ENCODE peak calls at places on chromosomes 6 and 20, in eight cellular contexts. T is AG10803, W is cardiac fibroblast, L is WTC11, K is heart left ventricle, Y is IMR-90, A is right lobe of liver, F is tibial artery. H is an unnamed sample.
A peak's percentile ranks its signal among the peaks of the same experiment; 100 is the strongest.

GRCh38 chr6:27280064-27280539 is 32.0 kb downstream of the POM121L2 start:
- DNase-seq in T (peak; percentile 43), W (peak; percentile 78), L (peak; percentile 67), K (no peak), Y (peak; percentile 53), A (no peak), F (no peak), H (no peak)

GRCh38 chr6:138567052-138567451 is 67.8 kb upstream of the NHSL1 start:
- DNase-seq in T (no peak), W (no peak), L (no peak), K (no peak), Y (no peak), A (no peak), F (no peak), H (no peak)

GRCh38 chr20:60632420-60633262 is 619.4 kb upstream of the CDH4 start:
- DNase-seq in T (peak; percentile 61), W (no peak), L (no peak), K (no peak), Y (no peak), A (no peak), F (no peak), H (no peak)

GRCh38 chr6:7267521-7268091 is 45.4 kb downstream of the SSR1 start:
- DNase-seq in T (peak; percentile 89), W (peak; percentile 92), L (no peak), K (no peak), Y (peak; percentile 94), A (peak; percentile 88), F (peak; percentile 73), H (peak; percentile 40)

GRCh38 chr6:94670017-94670416 is 907.3 kb upstream of the MANEA start:
- DNase-seq in T (no peak), W (no peak), L (no peak), K (no peak), Y (no peak), A (no peak), F (no peak), H (no peak)

GRCh38 chr6:46014511-46015118 is 1.0 kb downstream of the CLIC5 start:
- DNase-seq in T (no peak), W (no peak), L (peak; percentile 50), K (peak; percentile 67), Y (no peak), A (no peak), F (no peak), H (no peak)

GRCh38 chr6:122042851-122043250 is 356.6 kb upstream of the HSF2 start:
- DNase-seq in T (peak; percentile 51), W (peak; percentile 22), L (no peak), K (no peak), Y (peak; percentile 18), A (no peak), F (no peak), H (no peak)

GRCh38 chr20:8421981-8422380 is 289.9 kb downstream of the PLCB1 start:
- DNase-seq in T (peak; percentile 49), W (no peak), L (no peak), K (no peak), Y (peak; percentile 51), A (no peak), F (no peak), H (no peak)

GRCh38 chr20:53623454-53624206 is 30.0 kb upstream of the ZNF217 start:
- DNase-seq in T (peak; percentile 76), W (peak; percentile 88), L (peak; percentile 42), K (peak; percentile 74), Y (peak; percentile 77), A (peak; percentile 77), F (peak; percentile 83), H (no peak)

GRCh38 chr6:51570168-51570921 is 517.1 kb downstream of the PKHD1 start:
- DNase-seq in T (no peak), W (no peak), L (no peak), K (no peak), Y (no peak), A (no peak), F (no peak), H (no peak)

GRCh38 chr6:145096846-145097245 is 638.5 kb downstream of the EPM2A start:
- DNase-seq in T (no peak), W (no peak), L (no peak), K (no peak), Y (no peak), A (no peak), F (no peak), H (no peak)

GRCh38 chr20:13008761-13009681 is at the start of gene SPTLC3:
- DNase-seq in T (peak; percentile 45), W (peak; percentile 33), L (peak; percentile 24), K (no peak), Y (peak; percentile 36), A (peak; percentile 78), F (peak; percentile 38), H (no peak)

GRCh38 chr6:152089992-152090391 is 282.5 kb downstream of the ESR1 start:
- DNase-seq in T (peak; percentile 74), W (peak; percentile 76), L (no peak), K (peak; percentile 36), Y (peak; percentile 55), A (no peak), F (peak; percentile 70), H (no peak)

GRCh38 chr6:142374965-142375733 is 73.3 kb downstream of the ADGRG6 start:
- DNase-seq in T (peak; percentile 91), W (peak; percentile 75), L (no peak), K (no peak), Y (peak; percentile 83), A (no peak), F (no peak), H (no peak)

GRCh38 chr20:50563133-50563944 is 53.2 kb downstream of the PTPN1 start:
- DNase-seq in T (no peak), W (no peak), L (no peak), K (no peak), Y (no peak), A (no peak), F (no peak), H (no peak)

GRCh38 chr20:49471397-49471796 is 11.1 kb downstream of the KCNB1 start:
- DNase-seq in T (no peak), W (no peak), L (no peak), K (no peak), Y (no peak), A (no peak), F (no peak), H (no peak)

GRCh38 chr6:78911218-78911617 is 43.9 kb downstream of the IRAK1BP1 start:
- DNase-seq in T (peak; percentile 19), W (no peak), L (no peak), K (no peak), Y (no peak), A (no peak), F (no peak), H (no peak)

GRCh38 chr6:15369838-15370237 is 124.0 kb downstream of the JARID2 start:
- DNase-seq in T (peak; percentile 56), W (no peak), L (no peak), K (no peak), Y (no peak), A (no peak), F (no peak), H (no peak)

GRCh38 chr6:1767481-1768246 is 157.9 kb downstream of the FOXC1 start:
- DNase-seq in T (peak; percentile 85), W (peak; percentile 71), L (no peak), K (peak; percentile 71), Y (peak; percentile 46), A (no peak), F (peak; percentile 75), H (no peak)

GRCh38 chr20:59495894-59496510 is 108.3 kb upstream of the PHACTR3 start:
- DNase-seq in T (peak; percentile 67), W (peak; percentile 71), L (peak; percentile 80), K (peak; percentile 62), Y (peak; percentile 53), A (peak; percentile 64), F (peak; percentile 38), H (peak; percentile 82)
- TF ChIP-seq CTCF in T (peak; percentile 88), W (peak; percentile 93), L (peak; percentile 73), K (peak; percentile 78), Y (peak; percentile 79), A (peak; percentile 89), F (peak; percentile 83), H (peak; percentile 95)

GRCh38 chr20:58839474-58839874 is 11.2 kb downstream of the GNAS-AS1 start:
- DNase-seq in T (no peak), W (peak; percentile 26), L (peak; percentile 75), K (no peak), Y (peak; percentile 24), A (no peak), F (no peak), H (no peak)
- TF ChIP-seq CTCF in T (peak; percentile 23), W (peak; percentile 41), L (peak; percentile 30), K (peak; percentile 19), Y (peak; percentile 31), A (peak; percentile 26), F (peak; percentile 21), H (peak; percentile 73)

GRCh38 chr6:169656626-169657610 is 44.9 kb downstream of the WDR27 start:
- DNase-seq in T (no peak), W (no peak), L (no peak), K (no peak), Y (no peak), A (no peak), F (no peak), H (no peak)

GRCh38 chr6:169651498-169651897 is 50.3 kb downstream of the WDR27 start:
- DNase-seq in T (no peak), W (no peak), L (no peak), K (no peak), Y (no peak), A (no peak), F (no peak), H (peak; percentile 27)

GRCh38 chr6:169652896-169653295 is 48.9 kb downstream of the WDR27 start:
- DNase-seq in T (no peak), W (no peak), L (no peak), K (no peak), Y (no peak), A (no peak), F (no peak), H (no peak)

GRCh38 chr6:169653691-169654090 is 48.1 kb downstream of the WDR27 start:
- DNase-seq in T (no peak), W (no peak), L (no peak), K (no peak), Y (no peak), A (no peak), F (no peak), H (no peak)

GRCh38 chr6:169654590-169655391 is 47.0 kb downstream of the WDR27 start:
- DNase-seq in T (peak; percentile 73), W (peak; percentile 76), L (peak; percentile 59), K (peak; percentile 60), Y (peak; percentile 61), A (peak; percentile 68), F (peak; percentile 64), H (no peak)
- TF ChIP-seq CTCF in T (peak; percentile 40), W (peak; percentile 30), L (no peak), K (no peak), Y (peak; percentile 41), A (no peak), F (peak; percentile 7), H (peak; percentile 32)

DNA sequence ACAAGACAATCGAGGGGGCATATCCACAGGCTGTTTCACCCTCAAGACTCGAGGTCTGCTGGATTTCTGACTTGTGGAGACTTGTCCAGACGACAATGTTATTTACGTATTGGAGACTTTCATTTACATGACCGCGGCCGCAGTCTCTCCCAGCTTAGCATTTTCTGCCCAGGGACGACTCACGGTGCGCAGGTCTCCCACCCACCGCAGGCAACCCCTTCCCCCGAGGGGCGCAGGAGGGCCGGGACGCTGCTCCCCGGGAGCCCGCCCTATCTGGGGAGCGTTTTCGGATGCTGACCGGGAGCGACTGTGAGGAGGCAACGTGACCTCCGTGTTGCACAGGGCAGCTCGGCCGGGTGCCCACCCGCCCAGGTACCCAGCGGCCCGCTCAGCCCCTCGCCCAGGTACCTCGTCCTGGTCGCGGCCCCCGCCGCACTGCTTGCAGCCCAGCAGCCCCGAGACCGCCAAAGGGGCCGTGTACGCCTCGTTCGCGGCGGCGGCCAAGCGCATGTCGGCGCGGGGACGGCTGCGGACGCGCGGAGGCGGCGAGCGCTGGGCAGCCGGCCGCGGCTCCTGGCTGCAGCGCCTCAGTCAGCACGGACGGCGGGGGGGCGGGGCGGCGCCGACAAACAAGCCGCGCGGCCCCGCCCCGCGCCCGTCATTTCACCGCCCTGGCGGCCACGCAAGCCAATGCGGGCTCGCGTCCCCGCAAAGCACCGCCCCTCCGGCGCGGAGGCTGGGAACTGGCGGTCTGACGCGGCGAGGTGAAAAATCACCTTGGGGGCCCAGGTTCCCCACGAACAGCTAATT is 85.5 kb downstream of the SESN1 start:
- DNase-seq in T (peak; percentile 86), W (peak; percentile 85), L (peak; percentile 92), K (peak; percentile 96), Y (peak; percentile 82), A (peak; percentile 97), F (peak; percentile 96), H (peak; percentile 91)
- TF ChIP-seq CTCF in T (no peak), W (no peak), L (no peak), K (peak; percentile 29), Y (no peak), A (peak; percentile 22), F (peak; percentile 41), H (peak; percentile 63)

H was measured in type B pancreatic cell.